ENCODE peak calls at places on chromosomes 16 and 17, in six cellular contexts. One of them, this sample, is unnamed.

GRCh38 chr17:56761387-56761786 is 72.3 kb downstream of the C17orf67 start:
- DNase-seq in tibial nerve: no peak
- DNase-seq in A549: no peak
- DNase-seq in prostate gland: no peak
- DNase-seq in lower leg skin: no peak
- DNase-seq in body of pancreas: no peak
- DNase-seq in this sample: no peak

GRCh38 chr16:30490210-30490609 is 17.7 kb downstream of the ITGAL start:
- DNase-seq in tibial nerve: no peak
- DNase-seq in prostate gland: peak; percentile 75
- DNase-seq in lower leg skin: peak; percentile 31
- DNase-seq in A549: no peak
- DNase-seq in body of pancreas: no peak
- DNase-seq in this sample: no peak

GRCh38 chr16:29806096-29806579 is at the start of gene MAZ:
- DNase-seq in A549: no peak
- DNase-seq in prostate gland: no peak
- DNase-seq in body of pancreas: no peak
- DNase-seq in lower leg skin: no peak
- DNase-seq in tibial nerve: no peak
- DNase-seq in this sample: peak; percentile 89

GRCh38 chr17:43814714-43815113 is 18.2 kb downstream of the MPP3 start:
- DNase-seq in lower leg skin: no peak
- DNase-seq in A549: no peak
- DNase-seq in body of pancreas: no peak
- DNase-seq in tibial nerve: no peak
- DNase-seq in prostate gland: no peak
- DNase-seq in this sample: peak; percentile 58

GRCh38 chr17:43456661-43457361 is 27.0 kb upstream of the DHX8 start:
- DNase-seq in A549: no peak
- DNase-seq in prostate gland: no peak
- DNase-seq in lower leg skin: peak; percentile 71
- DNase-seq in body of pancreas: peak; percentile 18
- DNase-seq in tibial nerve: peak; percentile 23
- DNase-seq in this sample: no peak

GRCh38 chr16:88383401-88384221 is 852 bp downstream of the ZNF469 start:
- DNase-seq in body of pancreas: peak; percentile 38
- DNase-seq in lower leg skin: no peak
- DNase-seq in tibial nerve: no peak
- DNase-seq in prostate gland: no peak
- DNase-seq in A549: peak; percentile 83
- DNase-seq in this sample: no peak

GRCh38 chr17:35713069-35713728 is 18.2 kb upstream of the RASL10B start:
- DNase-seq in body of pancreas: peak; percentile 62
- DNase-seq in A549: no peak
- DNase-seq in lower leg skin: no peak
- DNase-seq in prostate gland: no peak
- DNase-seq in tibial nerve: no peak
- DNase-seq in this sample: no peak

GRCh38 chr17:71327376-71328059 is 793.3 kb upstream of the SOX9 start:
- DNase-seq in tibial nerve: no peak
- DNase-seq in prostate gland: no peak
- DNase-seq in lower leg skin: no peak
- DNase-seq in A549: no peak
- DNase-seq in body of pancreas: no peak
- DNase-seq in this sample: no peak

GRCh38 chr16:30557397-30557949 is 701 bp downstream of the ZNF764 start:
- DNase-seq in tibial nerve: no peak
- DNase-seq in A549: no peak
- DNase-seq in prostate gland: no peak
- DNase-seq in lower leg skin: no peak
- DNase-seq in body of pancreas: no peak
- DNase-seq in this sample: no peak

GRCh38 chr16:64478258-64478906 is 643.5 kb downstream of the CDH11 start:
- DNase-seq in prostate gland: peak; percentile 51
- DNase-seq in lower leg skin: no peak
- DNase-seq in body of pancreas: peak; percentile 43
- DNase-seq in tibial nerve: no peak
- DNase-seq in A549: no peak
- DNase-seq in this sample: no peak

GRCh38 chr17:77318021-77318420 is 177.3 kb downstream of the SEC14L1 start:
- DNase-seq in lower leg skin: no peak
- DNase-seq in tibial nerve: no peak
- DNase-seq in A549: no peak
- DNase-seq in prostate gland: no peak
- DNase-seq in body of pancreas: no peak
- DNase-seq in this sample: no peak

GRCh38 chr17:5044630-5045029 is 9.4 kb upstream of the SLC52A1 start:
- DNase-seq in body of pancreas: no peak
- DNase-seq in prostate gland: no peak
- DNase-seq in tibial nerve: no peak
- DNase-seq in lower leg skin: no peak
- DNase-seq in A549: no peak
- DNase-seq in this sample: no peak

GRCh38 chr16:86669937-86670772 is 91.8 kb downstream of the FOXL1 start:
- DNase-seq in lower leg skin: no peak
- DNase-seq in A549: no peak
- DNase-seq in prostate gland: no peak
- DNase-seq in tibial nerve: peak; percentile 35
- DNase-seq in body of pancreas: no peak
- DNase-seq in this sample: no peak

GRCh38 chr16:1049976-1050247 is 22.6 kb upstream of the SSTR5 start:
- DNase-seq in prostate gland: no peak
- DNase-seq in body of pancreas: no peak
- DNase-seq in tibial nerve: no peak
- DNase-seq in A549: no peak
- DNase-seq in lower leg skin: no peak
- DNase-seq in this sample: no peak

GRCh38 chr16:7509919-7510705 is 177.5 kb downstream of the RBFOX1 start:
- DNase-seq in tibial nerve: no peak
- DNase-seq in lower leg skin: no peak
- DNase-seq in prostate gland: no peak
- DNase-seq in body of pancreas: no peak
- DNase-seq in A549: no peak
- DNase-seq in this sample: no peak

GRCh38 chr16:3755249-3755648 is 37.9 kb upstream of the TRAP1 start:
- DNase-seq in body of pancreas: no peak
- DNase-seq in A549: no peak
- DNase-seq in tibial nerve: no peak
- DNase-seq in prostate gland: no peak
- DNase-seq in lower leg skin: no peak
- DNase-seq in this sample: no peak

GRCh38 chr16:13770436-13770835 is 149.5 kb upstream of the ERCC4 start:
- DNase-seq in lower leg skin: no peak
- DNase-seq in A549: no peak
- DNase-seq in tibial nerve: no peak
- DNase-seq in prostate gland: no peak
- DNase-seq in body of pancreas: no peak
- DNase-seq in this sample: no peak

GRCh38 chr17:80358861-80359260 is 56.1 kb upstream of the ENDOV start:
- DNase-seq in prostate gland: no peak
- DNase-seq in A549: no peak
- DNase-seq in body of pancreas: no peak
- DNase-seq in lower leg skin: no peak
- DNase-seq in tibial nerve: no peak
- DNase-seq in this sample: no peak

GRCh38 chr17:80358131-80358530 is 56.8 kb upstream of the ENDOV start:
- DNase-seq in prostate gland: no peak
- DNase-seq in tibial nerve: no peak
- DNase-seq in lower leg skin: no peak
- DNase-seq in body of pancreas: no peak
- DNase-seq in A549: no peak
- DNase-seq in this sample: no peak

GRCh38 chr17:80353718-80354275 is 61.2 kb upstream of the ENDOV start:
- DNase-seq in tibial nerve: no peak
- DNase-seq in A549: no peak
- DNase-seq in lower leg skin: no peak
- DNase-seq in prostate gland: no peak
- DNase-seq in body of pancreas: no peak
- DNase-seq in this sample: no peak

GRCh38 chr17:80354381-80354780 is 60.6 kb upstream of the ENDOV start:
- DNase-seq in prostate gland: no peak
- DNase-seq in tibial nerve: no peak
- DNase-seq in A549: no peak
- DNase-seq in lower leg skin: no peak
- DNase-seq in body of pancreas: no peak
- DNase-seq in this sample: no peak

DNA sequence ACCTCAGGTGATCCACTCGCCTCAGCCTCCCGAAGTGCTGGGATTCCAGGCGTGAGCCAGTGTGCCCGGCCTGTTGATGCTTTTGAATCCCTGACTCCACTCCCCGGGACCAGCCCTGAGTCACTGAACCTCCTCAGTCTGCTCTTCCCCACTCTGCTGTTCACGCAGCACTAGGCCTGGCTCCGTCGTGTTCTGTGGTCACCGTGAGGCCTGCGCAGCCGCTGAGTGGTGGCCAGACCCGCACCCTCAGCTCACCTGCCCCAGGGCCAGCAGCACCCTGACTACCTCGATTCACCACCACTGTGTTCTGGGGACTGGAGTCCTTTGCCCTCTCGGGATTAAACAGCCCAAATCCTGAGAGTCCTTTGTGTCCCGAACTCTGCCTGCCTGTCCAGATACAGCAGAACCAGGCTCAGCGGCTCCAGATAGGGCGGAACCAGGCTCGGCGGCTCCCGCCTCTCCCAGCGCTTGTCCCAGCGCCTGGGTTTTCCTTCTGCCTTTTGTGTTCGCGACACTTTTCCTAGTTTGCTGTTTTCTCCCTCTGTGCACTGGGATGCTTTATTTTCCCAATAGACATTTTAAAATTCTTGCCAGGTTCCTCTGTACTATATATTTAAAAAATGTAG is 58.6 kb upstream of the ENDOV start:
- DNase-seq in prostate gland: no peak
- DNase-seq in tibial nerve: no peak
- DNase-seq in lower leg skin: no peak
- DNase-seq in A549: no peak
- DNase-seq in body of pancreas: no peak
- DNase-seq in this sample: no peak
- TF ChIP-seq POLR2A in prostate gland: no peak
- TF ChIP-seq POLR2A in tibial nerve: no peak
- TF ChIP-seq POLR2A in lower leg skin: no peak
- TF ChIP-seq POLR2A in A549: no peak
- TF ChIP-seq POLR2A in body of pancreas: no peak
- TF ChIP-seq POLR2A in this sample: no peak

GRCh38 chr17:45131616-45132301 is 556 bp downstream of the PLCD3 start:
- DNase-seq in A549: no peak
- DNase-seq in tibial nerve: no peak
- DNase-seq in lower leg skin: no peak
- DNase-seq in body of pancreas: peak; percentile 45
- DNase-seq in prostate gland: no peak
- DNase-seq in this sample: no peak

GRCh38 chr17:45130640-45131293 is 1.5 kb downstream of the PLCD3 start:
- DNase-seq in tibial nerve: no peak
- DNase-seq in prostate gland: no peak
- DNase-seq in body of pancreas: no peak
- DNase-seq in A549: no peak
- DNase-seq in lower leg skin: no peak
- DNase-seq in this sample: no peak

GRCh38 chr17:45131294-45131615 is 1.1 kb downstream of the PLCD3 start:
- DNase-seq in tibial nerve: no peak
- DNase-seq in lower leg skin: no peak
- DNase-seq in A549: no peak
- DNase-seq in body of pancreas: no peak
- DNase-seq in prostate gland: no peak
- DNase-seq in this sample: no peak

GRCh38 chr17:45132569-45133463 is 501 bp upstream of the PLCD3 start:
- DNase-seq in lower leg skin: peak; percentile 71
- DNase-seq in prostate gland: peak; percentile 85
- DNase-seq in body of pancreas: peak; percentile 87
- DNase-seq in tibial nerve: peak; percentile 74
- DNase-seq in A549: peak; percentile 98
- DNase-seq in this sample: peak; percentile 97

GRCh38 chr17:45132302-45132568 is at the start of gene PLCD3:
- DNase-seq in lower leg skin: no peak
- DNase-seq in prostate gland: no peak
- DNase-seq in body of pancreas: no peak
- DNase-seq in tibial nerve: peak; percentile 63
- DNase-seq in A549: no peak
- DNase-seq in this sample: no peak
- TF ChIP-seq POLR2A in lower leg skin: no peak
- TF ChIP-seq POLR2A in prostate gland: no peak
- TF ChIP-seq POLR2A in body of pancreas: no peak
- TF ChIP-seq POLR2A in tibial nerve: no peak
- TF ChIP-seq POLR2A in A549: no peak
- TF ChIP-seq POLR2A in this sample: no peak

DNA sequence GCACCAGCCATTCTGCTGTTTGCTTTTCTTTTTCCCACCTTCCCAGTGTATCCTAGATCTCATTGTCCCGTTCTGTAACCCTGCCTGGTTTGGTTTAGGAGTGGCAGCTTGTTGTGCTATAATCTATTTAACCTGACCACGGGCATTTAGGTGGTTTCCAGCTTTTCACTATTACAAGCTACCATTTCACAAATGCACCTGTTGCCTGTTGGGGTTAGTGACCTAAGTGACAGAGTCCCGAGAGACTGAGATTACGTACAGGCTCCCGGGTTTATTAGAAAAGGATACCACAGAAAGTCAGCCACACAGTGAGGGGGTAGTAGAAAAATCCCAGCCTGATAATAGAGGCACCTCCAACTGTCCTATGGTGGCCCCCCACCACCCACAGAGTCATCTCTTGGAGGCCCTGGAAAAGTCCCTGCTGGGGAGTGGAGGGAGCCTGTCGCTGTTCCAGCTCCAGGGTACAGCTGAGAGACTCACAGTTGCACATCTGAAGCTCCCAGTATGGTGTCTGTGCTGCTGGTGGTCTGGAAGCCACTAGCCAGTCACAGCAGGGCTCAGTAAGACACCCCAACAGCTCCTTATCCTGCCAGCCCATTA is 21.2 kb downstream of the CLEC16A start:
- DNase-seq in tibial nerve: no peak
- DNase-seq in lower leg skin: no peak
- DNase-seq in A549: no peak
- DNase-seq in prostate gland: no peak
- DNase-seq in body of pancreas: no peak
- DNase-seq in this sample: no peak
- TF ChIP-seq POLR2A in tibial nerve: no peak
- TF ChIP-seq POLR2A in lower leg skin: no peak
- TF ChIP-seq POLR2A in A549: no peak
- TF ChIP-seq POLR2A in prostate gland: no peak
- TF ChIP-seq POLR2A in body of pancreas: no peak
- TF ChIP-seq POLR2A in this sample: no peak

DNA sequence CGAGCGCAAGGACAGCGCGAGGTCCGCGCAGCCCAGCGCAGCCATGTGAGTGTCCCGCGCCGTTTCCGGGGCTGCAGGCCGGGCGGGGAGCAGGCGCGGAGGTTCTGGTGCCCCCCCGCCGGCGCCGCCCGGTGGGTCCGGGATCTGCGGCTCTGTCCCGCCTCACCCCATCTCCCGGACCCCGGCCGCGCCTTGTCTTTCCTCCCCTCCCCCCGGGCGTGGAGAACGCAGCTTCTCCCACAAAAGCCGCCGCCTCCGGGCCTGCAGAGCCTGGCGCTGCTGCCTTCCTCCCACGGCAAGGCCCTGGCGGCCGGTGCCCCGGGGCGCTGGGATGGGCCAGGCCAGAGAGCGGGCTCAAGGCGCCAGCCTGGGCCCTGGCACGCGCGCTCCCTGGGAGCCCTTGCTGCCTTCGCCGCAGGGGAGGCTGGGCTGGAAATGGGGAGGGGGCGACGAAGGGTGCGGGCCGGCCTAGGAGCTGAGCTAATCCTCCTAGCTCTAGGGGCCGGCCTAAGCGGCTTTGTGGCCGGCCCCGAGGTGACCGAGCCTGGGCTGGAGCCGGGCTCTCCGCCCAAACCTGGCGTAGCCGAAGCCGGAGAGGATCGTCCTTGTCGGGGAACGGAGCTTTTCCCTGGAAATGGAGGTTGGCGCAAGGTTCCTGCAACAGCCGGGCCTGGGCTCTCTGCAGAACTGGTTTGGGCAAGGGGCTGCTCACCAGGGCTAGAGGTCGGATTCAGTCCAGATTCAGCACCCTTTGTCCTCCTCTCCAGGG is 425 bp downstream of the RIPOR1 start:
- DNase-seq in prostate gland: no peak
- DNase-seq in lower leg skin: no peak
- DNase-seq in A549: peak; percentile 57
- DNase-seq in tibial nerve: no peak
- DNase-seq in body of pancreas: peak; percentile 34
- DNase-seq in this sample: no peak
- TF ChIP-seq POLR2A in prostate gland: peak; percentile 28
- TF ChIP-seq POLR2A in lower leg skin: no peak
- TF ChIP-seq POLR2A in A549: peak; percentile 66
- TF ChIP-seq POLR2A in tibial nerve: no peak
- TF ChIP-seq POLR2A in body of pancreas: peak; percentile 71
- TF ChIP-seq POLR2A in this sample: peak; percentile 82

This sample was measured in H54.